ENCODE peak calls at places on chromosome X, in nine cellular contexts. U, S, Y, H, O, D, T, I and X are unnamed samples.

GRCh38 chrX:106510713-106511411 is 100.9 kb upstream of the RADX start:
- DNase-seq in U (no peak), S (no peak), Y (no peak), H (no peak), O (no peak), D (no peak), T (no peak), I (no peak), X (no peak)

GRCh38 chrX:151745651-151746050 is 11.1 kb downstream of the CNGA2 start:
- DNase-seq in U (no peak), S (no peak), Y (no peak), H (no peak), O (no peak), D (no peak), T (no peak), I (no peak), X (no peak)

GRCh38 chrX:44203791-44204190 is 139.7 kb downstream of the EFHC2 start:
- DNase-seq in U (no peak), S (no peak), Y (no peak), H (no peak), O (no peak), D (no peak), T (no peak), I (no peak), X (no peak)

GRCh38 chrX:121365572-121366161 is 318.3 kb downstream of the GLUD2 start:
- DNase-seq in U (no peak), S (no peak), Y (no peak), H (peak), O (no peak), D (no peak), T (no peak), I (no peak), X (no peak)

GRCh38 chrX:82775426-82775825 is 732.7 kb upstream of the POU3F4 start:
- DNase-seq in U (no peak), S (no peak), Y (no peak), H (peak), O (no peak), D (no peak), T (no peak), I (no peak), X (no peak)

GRCh38 chrX:84907324-84907946 is 96.2 kb upstream of the APOOL start:
- DNase-seq in U (peak), S (peak), Y (no peak), H (no peak), O (no peak), D (no peak), T (no peak), I (no peak), X (peak)

GRCh38 chrX:9316096-9316495 is 148.8 kb upstream of the TBL1X start:
- DNase-seq in U (no peak), S (no peak), Y (no peak), H (no peak), O (no peak), D (no peak), T (no peak), I (no peak), X (no peak)

GRCh38 chrX:42096262-42096939 is 173.0 kb upstream of the CASK start:
- DNase-seq in U (peak), S (peak), Y (no peak), H (peak), O (no peak), D (no peak), T (peak), I (no peak), X (peak)

GRCh38 chrX:40278340-40279090 is 180.8 kb upstream of the BCOR start:
- DNase-seq in U (no peak), S (peak), Y (no peak), H (peak), O (peak), D (no peak), T (no peak), I (no peak), X (peak)

GRCh38 chrX:37846934-37847732 is at the start of gene DYNLT3:
- DNase-seq in U (peak), S (peak), Y (peak), H (peak), O (peak), D (peak), T (no peak), I (peak), X (peak)

GRCh38 chrX:66684196-66684595 is 45.3 kb upstream of the EDA2R start:
- DNase-seq in U (no peak), S (no peak), Y (no peak), H (no peak), O (no peak), D (no peak), T (no peak), I (no peak), X (peak)

GRCh38 chrX:132059973-132060540 is 37.0 kb downstream of the STK26 start:
- DNase-seq in U (no peak), S (no peak), Y (no peak), H (no peak), O (no peak), D (no peak), T (no peak), I (no peak), X (no peak)